ENCODE peak calls at places on chromosomes 13 and 19, in six cellular contexts. V, J, F, H, W and P are unnamed samples.

GRCh38 chr13:41502676-41503075 is 45.3 kb downstream of the RGCC start:
- DNase-seq in V (no peak), J (peak; percentile 88), F (no peak), H (no peak), W (no peak), P (no peak)

GRCh38 chr13:44373601-44374347 is at the start of gene SERP2:
- DNase-seq in V (peak; percentile 53), J (no peak), F (no peak), H (peak; percentile 50), W (no peak), P (peak; percentile 60)

GRCh38 chr19:8682931-8683330 is 15.7 kb downstream of the ACTL9 start:
- DNase-seq in V (no peak), J (no peak), F (no peak), H (no peak), W (no peak), P (no peak)

GRCh38 chr19:30406220-30406944 is 34.2 kb downstream of the ZNF536 start:
- DNase-seq in V (peak; percentile 34), J (peak; percentile 24), F (no peak), H (no peak), W (no peak), P (peak; percentile 27)

GRCh38 chr13:22110368-22110767 is 439.5 kb downstream of the FGF9 start:
- DNase-seq in V (peak; percentile 46), J (no peak), F (no peak), H (no peak), W (no peak), P (no peak)

GRCh38 chr19:49653466-49653806 is 11.4 kb downstream of the SCAF1 start:
- DNase-seq in V (no peak), J (no peak), F (no peak), H (no peak), W (no peak), P (peak; percentile 21)

GRCh38 chr13:28002886-28003698 is 14.6 kb upstream of the URAD start:
- DNase-seq in V (no peak), J (no peak), F (no peak), H (no peak), W (no peak), P (no peak)

GRCh38 chr19:7912697-7913564 is 1.7 kb upstream of the TGFBR3L start:
- DNase-seq in V (no peak), J (no peak), F (no peak), H (no peak), W (no peak), P (no peak)

GRCh38 chr13:114110091-114110829 is 22.2 kb downstream of the RASA3 start:
- DNase-seq in V (peak; percentile 53), J (peak; percentile 86), F (no peak), H (no peak), W (no peak), P (peak; percentile 82)

GRCh38 chr19:19134687-19135158 is 3.6 kb downstream of the TMEM161A start:
- DNase-seq in V (peak; percentile 73), J (peak; percentile 48), F (peak; percentile 77), H (no peak), W (no peak), P (peak; percentile 89)

GRCh38 chr13:26067601-26068000 is 15.8 kb upstream of the SHISA2 start:
- DNase-seq in V (no peak), J (no peak), F (no peak), H (no peak), W (no peak), P (no peak)

GRCh38 chr19:43464089-43464775 is 1.2 kb downstream of the LYPD3 start:
- DNase-seq in V (peak; percentile 86), J (no peak), F (no peak), H (no peak), W (no peak), P (peak; percentile 90)

GRCh38 chr19:56071151-56071550 is 49.9 kb downstream of the ZNF787 start:
- DNase-seq in V (no peak), J (peak; percentile 50), F (no peak), H (no peak), W (no peak), P (no peak)

GRCh38 chr13:73101608-73102007 is 42.8 kb downstream of the KLF5 start:
- DNase-seq in V (no peak), J (no peak), F (no peak), H (no peak), W (no peak), P (no peak)

GRCh38 chr13:96034662-96035061 is 18.5 kb downstream of the UGGT2 start:
- DNase-seq in V (no peak), J (no peak), F (no peak), H (no peak), W (no peak), P (no peak)

GRCh38 chr19:19445911-19446361 is 40.5 kb downstream of the GATAD2A start:
- DNase-seq in V (no peak), J (peak; percentile 66), F (no peak), H (no peak), W (no peak), P (no peak)

GRCh38 chr19:38564981-38565685 is 52.6 kb downstream of the MAP4K1 start:
- DNase-seq in V (no peak), J (peak; percentile 62), F (no peak), H (peak; percentile 5), W (no peak), P (no peak)

GRCh38 chr19:54532528-54532927 is 29.9 kb downstream of the LAIR2 start:
- DNase-seq in V (no peak), J (peak; percentile 88), F (no peak), H (no peak), W (no peak), P (no peak)

GRCh38 chr19:44512326-44513298 is 12.3 kb upstream of the ZNF180 start:
- DNase-seq in V (no peak), J (peak; percentile 19), F (no peak), H (peak; percentile 58), W (peak; percentile 52), P (no peak)

GRCh38 chr19:57818378-57818777 is 3.7 kb upstream of the ZNF552 start:
- DNase-seq in V (no peak), J (no peak), F (no peak), H (no peak), W (no peak), P (no peak)

GRCh38 chr13:100244431-100244830 is 155.5 kb downstream of the PCCA start:
- DNase-seq in V (no peak), J (no peak), F (no peak), H (peak; percentile 48), W (peak; percentile 62), P (no peak)

GRCh38 chr19:51799311-51799997 is 4.5 kb downstream of the FPR3 start:
- DNase-seq in V (peak; percentile 93), J (no peak), F (peak; percentile 2), H (peak; percentile 100), W (peak; percentile 100), P (peak; percentile 92)

GRCh38 chr13:63551731-63552130 is 2136.1 kb upstream of the PCDH20 start:
- DNase-seq in V (no peak), J (no peak), F (no peak), H (no peak), W (no peak), P (no peak)

GRCh38 chr13:99275093-99275469 is 16.9 kb upstream of the GPR18 start:
- DNase-seq in V (no peak), J (peak; percentile 63), F (no peak), H (peak; percentile 50), W (peak; percentile 37), P (no peak)

GRCh38 chr13:20873348-20873747 is 29.2 kb downstream of the XPO4 start:
- DNase-seq in V (no peak), J (no peak), F (no peak), H (peak; percentile 21), W (peak; percentile 21), P (no peak)

GRCh38 chr13:59447846-59448620 is 715.7 kb downstream of the DIAPH3 start:
- DNase-seq in V (no peak), J (no peak), F (no peak), H (peak; percentile 89), W (peak; percentile 41), P (no peak)

GRCh38 chr19:41377977-41378707 is 1.8 kb downstream of the TMEM91 start:
- DNase-seq in V (no peak), J (peak; percentile 75), F (no peak), H (no peak), W (no peak), P (no peak)

GRCh38 chr13:75151081-75151643 is 330.8 kb downstream of the TBC1D4 start:
- DNase-seq in V (no peak), J (no peak), F (no peak), H (peak; percentile 55), W (peak; percentile 56), P (no peak)

GRCh38 chr19:15264061-15264932 is 32.0 kb upstream of the EPHX3 start:
- DNase-seq in V (peak; percentile 81), J (peak; percentile 70), F (no peak), H (peak; percentile 78), W (peak; percentile 81), P (no peak)

GRCh38 chr19:49567722-49568454 is 12.5 kb downstream of the NOSIP start:
- DNase-seq in V (no peak), J (peak; percentile 69), F (no peak), H (peak; percentile 47), W (no peak), P (no peak)

GRCh38 chr19:16571689-16572331 is 405 bp downstream of the SLC35E1 start:
- DNase-seq in V (no peak), J (peak; percentile 64), F (no peak), H (peak; percentile 20), W (peak; percentile 31), P (peak; percentile 82)

GRCh38 chr19:12495002-12495802 is 10.6 kb upstream of the ZNF709 start:
- DNase-seq in V (peak; percentile 95), J (peak; percentile 78), F (peak; percentile 92), H (peak; percentile 81), W (peak; percentile 78), P (peak; percentile 96)

GRCh38 chr13:101416181-101417042 is at the start of gene NALCN:
- DNase-seq in V (peak; percentile 27), J (no peak), F (no peak), H (peak; percentile 7), W (no peak), P (no peak)

GRCh38 chr13:20069956-20070355 is 90.9 kb downstream of the GJA3 start:
- DNase-seq in V (no peak), J (no peak), F (no peak), H (no peak), W (no peak), P (no peak)

GRCh38 chr13:74090869-74091605 is 43.2 kb downstream of the KLF12 start:
- DNase-seq in V (no peak), J (no peak), F (no peak), H (no peak), W (no peak), P (no peak)

GRCh38 chr19:9885077-9885552 is 50.0 kb downstream of the PIN1 start:
- DNase-seq in V (peak; percentile 51), J (no peak), F (no peak), H (peak; percentile 74), W (peak; percentile 87), P (peak; percentile 73)

GRCh38 chr19:5192568-5192967 is 148.0 kb downstream of the PTPRS start:
- DNase-seq in V (no peak), J (no peak), F (no peak), H (no peak), W (no peak), P (no peak)